ENCODE peak calls at places on chromosomes 11 and 22, in seven cellular contexts. D is SK-N-SH, F is GM12892, X is HepG2, Y is H1, U is K562, Z is GM12878. W is an unnamed sample.

GRCh38 chr11:106236295-106236694 is 158.8 kb downstream of the AASDHPPT start:
- DNase-seq in D (no peak), F (no peak), X (no peak), Y (no peak), U (no peak), Z (no peak), W (no peak)

GRCh38 chr11:27916541-27917100 is 191.3 kb downstream of the KIF18A start:
- DNase-seq in D (no peak), F (peak; percentile 14), X (no peak), Y (no peak), U (no peak), Z (peak; percentile 89), W (no peak)

GRCh38 chr22:31229402-31230140 is 17.5 kb downstream of the LIMK2 start:
- DNase-seq in D (peak; percentile 46), F (no peak), X (no peak), Y (no peak), U (no peak), Z (no peak), W (no peak)

GRCh38 chr11:8899119-8899753 is 11.8 kb upstream of the AKIP1 start:
- DNase-seq in D (no peak), F (no peak), X (no peak), Y (no peak), U (no peak), Z (no peak), W (no peak)

GRCh38 chr11:102306048-102306575 is 11.2 kb upstream of the BIRC3 start:
- DNase-seq in D (peak; percentile 33), F (no peak), X (no peak), Y (no peak), U (no peak), Z (no peak), W (no peak)

GRCh38 chr11:76628408-76628947 is 42.1 kb downstream of the LRRC32 start:
- DNase-seq in D (no peak), F (no peak), X (no peak), Y (no peak), U (no peak), Z (no peak), W (no peak)

GRCh38 chr22:24587251-24587650 is 5.6 kb downstream of the LRRC75B start:
- DNase-seq in D (no peak), F (no peak), X (no peak), Y (no peak), U (no peak), Z (no peak), W (no peak)

GRCh38 chr11:35487532-35488078 is 37.8 kb downstream of the PAMR1 start:
- DNase-seq in D (peak; percentile 42), F (no peak), X (peak; percentile 7), Y (peak; percentile 84), U (peak; percentile 34), Z (no peak), W (no peak)

GRCh38 chr11:17014321-17014773 is at the start of gene PLEKHA7:
- DNase-seq in D (peak; percentile 85), F (peak; percentile 39), X (peak; percentile 28), Y (no peak), U (peak; percentile 46), Z (no peak), W (peak; percentile 35)

GRCh38 chr11:10456519-10456918 is 1.5 kb downstream of the AMPD3 start:
- DNase-seq in D (no peak), F (no peak), X (no peak), Y (no peak), U (peak; percentile 42), Z (no peak), W (no peak)

GRCh38 chr11:8035225-8035846 is 45.7 kb upstream of the TUB start:
- DNase-seq in D (no peak), F (no peak), X (no peak), Y (peak; percentile 42), U (no peak), Z (no peak), W (no peak)

GRCh38 chr22:31139866-31140716 is at the start of gene PLA2G3:
- DNase-seq in D (peak; percentile 23), F (no peak), X (peak; percentile 50), Y (peak; percentile 91), U (peak; percentile 69), Z (no peak), W (no peak)

GRCh38 chr11:126488591-126489370 is 133.3 kb downstream of the ST3GAL4 start:
- DNase-seq in D (no peak), F (no peak), X (no peak), Y (no peak), U (no peak), Z (no peak), W (no peak)

GRCh38 chr22:34429314-34429713 is 509.0 kb upstream of the LARGE1 start:
- DNase-seq in D (no peak), F (no peak), X (no peak), Y (no peak), U (no peak), Z (no peak), W (no peak)

GRCh38 chr11:117538731-117539130 is 211.1 kb downstream of the CEP164 start:
- DNase-seq in D (peak; percentile 76), F (no peak), X (no peak), Y (no peak), U (no peak), Z (no peak), W (no peak)

GRCh38 chr11:749731-750130 is 2.5 kb downstream of the TALDO1 start:
- DNase-seq in D (no peak), F (no peak), X (no peak), Y (no peak), U (no peak), Z (no peak), W (no peak)

GRCh38 chr11:103892603-103893002 is 143.8 kb upstream of the DDI1 start:
- DNase-seq in D (no peak), F (no peak), X (no peak), Y (no peak), U (no peak), Z (no peak), W (no peak)

GRCh38 chr11:1341928-1342524 is 32.6 kb upstream of the TOLLIP start:
- DNase-seq in D (no peak), F (no peak), X (no peak), Y (no peak), U (no peak), Z (no peak), W (no peak)

GRCh38 chr11:118927554-118928107 is 1.9 kb upstream of the BCL9L start:
- DNase-seq in D (no peak), F (no peak), X (no peak), Y (no peak), U (no peak), Z (no peak), W (no peak)

GRCh38 chr22:46679711-46680269 is 58.3 kb downstream of the CERK start:
- DNase-seq in D (no peak), F (no peak), X (no peak), Y (no peak), U (no peak), Z (no peak), W (no peak)

GRCh38 chr11:69280451-69280850 is 13.5 kb upstream of the MYEOV start:
- DNase-seq in D (no peak), F (no peak), X (no peak), Y (no peak), U (no peak), Z (no peak), W (no peak)

GRCh38 chr22:26592368-26593015 is 2.6 kb upstream of the TPST2 start:
- DNase-seq in D (no peak), F (no peak), X (no peak), Y (no peak), U (no peak), Z (peak; percentile 72), W (peak; percentile 34)

GRCh38 chr11:23540101-23540561 is 679.9 kb upstream of the CCDC179 start:
- DNase-seq in D (peak; percentile 66), F (no peak), X (peak; percentile 44), Y (peak; percentile 50), U (peak; percentile 18), Z (peak; percentile 5), W (peak; percentile 7)

GRCh38 chr11:64799925-64800632 is 2.9 kb downstream of the MAP4K2 start:
- DNase-seq in D (peak; percentile 39), F (peak; percentile 10), X (peak; percentile 60), Y (no peak), U (no peak), Z (no peak), W (no peak)

GRCh38 chr22:26722159-26722558 is 64.8 kb downstream of the MIAT start:
- DNase-seq in D (no peak), F (no peak), X (no peak), Y (no peak), U (no peak), Z (no peak), W (no peak)

GRCh38 chr11:103234974-103235373 is 125.7 kb downstream of the DYNC2H1 start:
- DNase-seq in D (no peak), F (no peak), X (no peak), Y (no peak), U (no peak), Z (no peak), W (no peak)

GRCh38 chr11:44527476-44527875 is 38.0 kb upstream of the CD82 start:
- DNase-seq in D (no peak), F (no peak), X (no peak), Y (no peak), U (no peak), Z (no peak), W (no peak)

GRCh38 chr11:128886401-128887119 is 4.6 kb upstream of the KCNJ5 start:
- DNase-seq in D (peak; percentile 62), F (no peak), X (no peak), Y (no peak), U (no peak), Z (no peak), W (no peak)

GRCh38 chr11:108588287-108588686 is 5.3 kb downstream of the EXPH5 start:
- DNase-seq in D (no peak), F (no peak), X (no peak), Y (no peak), U (no peak), Z (no peak), W (no peak)

GRCh38 chr22:23305321-23305910 is 125.1 kb downstream of the BCR start:
- DNase-seq in D (peak; percentile 48), F (no peak), X (no peak), Y (no peak), U (no peak), Z (no peak), W (no peak)

GRCh38 chr22:49768961-49769690 is 58.5 kb downstream of the BRD1 start:
- DNase-seq in D (peak; percentile 40), F (no peak), X (no peak), Y (peak; percentile 47), U (no peak), Z (no peak), W (no peak)
- TF ChIP-seq TAF1 in D (no peak), F (no peak), X (no peak), Y (no peak), U (no peak), Z (no peak), W (no peak)

GRCh38 chr22:44947846-44948245 is 62.0 kb downstream of the PHF21B start:
- DNase-seq in D (no peak), F (no peak), X (no peak), Y (no peak), U (no peak), Z (no peak), W (no peak)
- TF ChIP-seq TAF1 in D (no peak), F (no peak), X (no peak), Y (no peak), U (no peak), Z (no peak), W (no peak)

GRCh38 chr22:41181349-41182241 is 23.5 kb upstream of the L3MBTL2 start:
- DNase-seq in D (no peak), F (no peak), X (no peak), Y (no peak), U (no peak), Z (no peak), W (no peak)
- TF ChIP-seq TAF1 in D (no peak), F (no peak), X (no peak), Y (no peak), U (no peak), Z (no peak), W (no peak)

GRCh38 chr11:86940122-86940777 is 14.9 kb downstream of the FZD4 start:
- DNase-seq in D (no peak), F (no peak), X (peak; percentile 74), Y (no peak), U (peak; percentile 31), Z (no peak), W (no peak)
- TF ChIP-seq TAF1 in D (no peak), F (no peak), X (peak; percentile 56), Y (no peak), U (peak; percentile 18), Z (no peak), W (no peak)

W was measured in GM12891.